ENCODE peak calls at places on chromosomes 3 and 15, in nine cellular contexts. T is Panc1; O is naive thymus-derived CD4-positive, alpha-beta T cell; U is AG09319; D is LNCaP clone FGC; P is GM19239; H is HS-5; R is mesendoderm; M is activated CD4-positive, alpha-beta T cell treated with anti-CD3 and anti-CD28 coated beads for 1 hour. F is an unnamed sample.

GRCh38 chr15:68290715-68291114 is 13.2 kb downstream of the FEM1B start:
- DNase-seq in T (no peak), O (no peak), U (no peak), D (no peak), P (no peak), H (no peak), R (no peak), M (no peak), F (no peak)

GRCh38 chr15:63930034-63930433 is 96.3 kb upstream of the HERC1 start:
- DNase-seq in T (no peak), O (no peak), U (no peak), D (no peak), P (no peak), H (no peak), R (no peak), M (no peak), F (no peak)

GRCh38 chr15:81038975-81039607 is 38.4 kb downstream of the TLNRD1 start:
- DNase-seq in T (no peak), O (no peak), U (no peak), D (no peak), P (no peak), H (no peak), R (no peak), M (no peak), F (peak)

GRCh38 chr15:100988297-100988696 is 69.1 kb downstream of the LRRK1 start:
- DNase-seq in T (no peak), O (no peak), U (no peak), D (no peak), P (no peak), H (no peak), R (no peak), M (no peak), F (no peak)

GRCh38 chr15:29526802-29527201 is 257.2 kb upstream of the NSMCE3 start:
- DNase-seq in T (no peak), O (no peak), U (no peak), D (no peak), P (no peak), H (no peak), R (no peak), M (no peak), F (no peak)

GRCh38 chr3:50606596-50606995 is 5.0 kb downstream of the CISH start:
- DNase-seq in T (no peak), O (peak), U (no peak), D (no peak), P (no peak), H (no peak), R (no peak), M (no peak), F (no peak)

GRCh38 chr15:89666147-89666857 is 11.0 kb upstream of the KIF7 start:
- DNase-seq in T (no peak), O (no peak), U (no peak), D (no peak), P (no peak), H (no peak), R (no peak), M (no peak), F (no peak)

GRCh38 chr15:28945626-28946215 is 59.9 kb downstream of the APBA2 start:
- DNase-seq in T (no peak), O (no peak), U (no peak), D (no peak), P (no peak), H (no peak), R (no peak), M (no peak), F (no peak)

GRCh38 chr15:77629070-77630030 is 3.4 kb downstream of the LINGO1 start:
- DNase-seq in T (no peak), O (no peak), U (no peak), D (no peak), P (no peak), H (no peak), R (no peak), M (no peak), F (peak)

GRCh38 chr3:11201246-11202024 is 47.1 kb downstream of the HRH1 start:
- DNase-seq in T (no peak), O (no peak), U (no peak), D (no peak), P (no peak), H (no peak), R (no peak), M (no peak), F (no peak)

GRCh38 chr3:169998668-169999131 is 32.1 kb downstream of the SEC62 start:
- DNase-seq in T (no peak), O (no peak), U (peak), D (no peak), P (no peak), H (peak), R (no peak), M (no peak), F (no peak)

GRCh38 chr3:113183748-113184661 is 27.4 kb upstream of the BOC start:
- DNase-seq in T (no peak), O (no peak), U (no peak), D (no peak), P (no peak), H (no peak), R (no peak), M (no peak), F (no peak)

GRCh38 chr3:48157950-48158376 is 30.3 kb downstream of the CDC25A start:
- DNase-seq in T (no peak), O (no peak), U (peak), D (peak), P (no peak), H (no peak), R (peak), M (peak), F (no peak)

GRCh38 chr15:74402873-74403589 is 30.7 kb downstream of the SEMA7A start:
- DNase-seq in T (no peak), O (no peak), U (no peak), D (no peak), P (peak), H (no peak), R (no peak), M (peak), F (no peak)

GRCh38 chr3:125129512-125129962 is 73.7 kb upstream of the HEG1 start:
- DNase-seq in T (no peak), O (no peak), U (peak), D (no peak), P (no peak), H (peak), R (no peak), M (no peak), F (no peak)

GRCh38 chr15:39691229-39691628 is 91.4 kb downstream of the FSIP1 start:
- DNase-seq in T (no peak), O (no peak), U (no peak), D (no peak), P (no peak), H (no peak), R (no peak), M (no peak), F (no peak)

GRCh38 chr3:9448643-9449042 is 51.2 kb downstream of the SETD5 start:
- DNase-seq in T (no peak), O (no peak), U (no peak), D (no peak), P (no peak), H (no peak), R (no peak), M (no peak), F (no peak)

GRCh38 chr3:94234177-94234788 is 171.4 kb downstream of the NSUN3 start:
- DNase-seq in T (peak), O (no peak), U (no peak), D (peak), P (no peak), H (peak), R (peak), M (no peak), F (no peak)

GRCh38 chr15:29090617-29091466 is 178.8 kb downstream of the NSMCE3 start:
- DNase-seq in T (no peak), O (peak), U (no peak), D (no peak), P (no peak), H (no peak), R (peak), M (peak), F (no peak)

GRCh38 chr15:80560601-80561025 is 134.5 kb upstream of the ABHD17C start:
- DNase-seq in T (no peak), O (no peak), U (no peak), D (no peak), P (no peak), H (no peak), R (peak), M (no peak), F (no peak)

F was measured in left lung.